ENCODE peak calls at places on chromosomes 7 and 10, in four cellular contexts. R, D, I and B are unnamed samples.

GRCh38 chr10:89664206-89664605 is 19.2 kb upstream of the PANK1 start:
- DNase-seq in R (no peak), D (no peak), I (no peak), B (no peak)

GRCh38 chr10:86815035-86815617 is 58.7 kb downstream of the BMPR1A start:
- DNase-seq in R (no peak), D (no peak), I (no peak), B (no peak)

GRCh38 chr10:62815373-62816111 is 624 bp downstream of the EGR2 start:
- DNase-seq in R (peak; percentile 50), D (peak; percentile 50), I (no peak), B (peak; percentile 16)

GRCh38 chr7:117737882-117738281 is 135.4 kb downstream of the CTTNBP2 start:
- DNase-seq in R (no peak), D (no peak), I (no peak), B (no peak)

GRCh38 chr7:50821457-50821977 is 38.8 kb upstream of the GRB10 start:
- DNase-seq in R (no peak), D (peak; percentile 29), I (no peak), B (peak; percentile 56)

GRCh38 chr10:102509387-102509786 is 5.6 kb downstream of the SUFU start:
- DNase-seq in R (no peak), D (no peak), I (no peak), B (no peak)

GRCh38 chr10:16458196-16458977 is 21.6 kb downstream of the PTER start:
- DNase-seq in R (no peak), D (no peak), I (no peak), B (no peak)

GRCh38 chr10:33005322-33006282 is 47.6 kb upstream of the ITGB1 start:
- DNase-seq in R (peak; percentile 90), D (peak; percentile 71), I (peak; percentile 89), B (peak; percentile 90)

GRCh38 chr7:103113164-103113563 is 35.7 kb downstream of the NAPEPLD start:
- DNase-seq in R (no peak), D (no peak), I (peak; percentile 60), B (no peak)

GRCh38 chr7:67392596-67393438 is 396.2 kb downstream of the TYW1 start:
- DNase-seq in R (peak; percentile 93), D (peak; percentile 25), I (no peak), B (no peak)

GRCh38 chr10:72344932-72345331 is 9.8 kb downstream of the DNAJB12 start:
- DNase-seq in R (no peak), D (no peak), I (no peak), B (no peak)

GRCh38 chr7:136998495-136998894 is 130.0 kb downstream of the CHRM2 start:
- DNase-seq in R (no peak), D (no peak), I (no peak), B (no peak)

GRCh38 chr10:112424658-112425057 is 22.1 kb downstream of the ZDHHC6 start:
- DNase-seq in R (no peak), D (peak; percentile 46), I (no peak), B (no peak)

GRCh38 chr7:32583791-32584190 is 88.5 kb downstream of the AVL9 start:
- DNase-seq in R (no peak), D (no peak), I (no peak), B (no peak)

GRCh38 chr7:91243591-91244368 is 20.5 kb upstream of the FZD1 start:
- DNase-seq in R (no peak), D (no peak), I (no peak), B (no peak)

GRCh38 chr7:33183504-33183903 is 54.1 kb downstream of the BBS9 start:
- DNase-seq in R (no peak), D (peak; percentile 3), I (no peak), B (no peak)

GRCh38 chr7:150432915-150433892 is 17.2 kb upstream of the GIMAP8 start:
- DNase-seq in R (no peak), D (no peak), I (no peak), B (no peak)

GRCh38 chr7:7795203-7795602 is 76.8 kb upstream of the RPA3 start:
- DNase-seq in R (no peak), D (no peak), I (no peak), B (no peak)

DNA sequence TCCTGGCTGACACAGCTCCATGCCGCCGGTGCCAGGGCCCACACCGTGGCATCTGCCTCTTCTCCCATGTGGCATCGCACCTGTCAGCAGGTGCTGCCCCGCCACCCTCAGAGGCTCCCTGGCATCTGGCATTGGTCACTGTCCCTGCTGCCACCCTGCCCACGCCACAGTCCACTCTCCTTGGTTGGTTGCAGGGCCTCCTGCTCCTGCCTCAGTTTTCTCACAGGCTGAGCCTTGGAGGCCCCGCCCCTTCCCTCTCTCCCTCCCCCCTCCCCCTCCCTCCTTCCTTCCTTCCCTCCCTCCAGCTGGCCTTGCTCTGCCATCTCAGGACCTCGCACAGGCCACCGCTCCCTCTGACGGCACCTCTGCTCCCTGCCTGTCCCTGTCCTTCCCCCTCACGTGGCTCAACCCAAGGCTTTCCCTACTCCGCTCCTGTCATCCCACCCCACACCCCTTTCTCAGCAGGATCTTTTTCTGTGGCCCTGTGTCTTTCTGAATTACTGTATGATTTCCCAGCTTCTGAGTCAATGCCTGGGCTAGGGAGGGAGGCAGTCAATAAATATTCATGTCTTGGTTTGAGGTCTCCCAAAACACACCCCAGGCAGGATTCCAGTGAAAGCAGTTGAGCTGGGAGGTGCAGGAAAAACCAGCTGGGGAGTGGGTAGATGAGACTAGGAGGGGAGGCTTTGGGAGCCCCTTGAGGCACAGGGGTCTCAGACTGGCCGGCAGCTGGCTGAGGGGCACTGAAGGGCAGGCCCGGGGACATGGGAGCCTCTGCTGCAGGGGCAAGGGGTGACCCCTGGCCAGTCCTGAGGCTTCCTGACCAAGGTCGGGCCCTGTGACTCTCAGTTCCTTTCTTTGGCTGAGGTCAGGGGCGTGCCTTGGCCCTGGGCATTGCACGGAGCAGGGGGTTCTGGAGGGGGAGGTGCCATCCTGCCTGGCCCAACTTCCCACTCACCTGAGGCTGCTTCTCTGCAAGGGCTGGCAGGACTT is 87.6 kb downstream of the INPP5A start:
- DNase-seq in R (no peak), D (peak; percentile 34), I (no peak), B (no peak)
- H2AFZ ChIP-seq in R (no peak overlapping the region), D (no peak overlapping the region), I (no peak overlapping the region), B (no peak overlapping the region)

GRCh38 chr10:103510791-103511757 is 17.6 kb downstream of the NEURL1 start:
- DNase-seq in R (no peak), D (no peak), I (no peak), B (no peak)

GRCh38 chr10:103512591-103513382 is 19.3 kb downstream of the NEURL1 start:
- DNase-seq in R (no peak), D (no peak), I (no peak), B (peak; percentile 84)

GRCh38 chr10:103513383-103514060 is 20.0 kb downstream of the NEURL1 start:
- DNase-seq in R (no peak), D (no peak), I (no peak), B (no peak)

GRCh38 chr10:103510046-103510685 is 16.7 kb downstream of the NEURL1 start:
- DNase-seq in R (no peak), D (no peak), I (no peak), B (no peak)

GRCh38 chr10:103512166-103512565 is 18.7 kb downstream of the NEURL1 start:
- DNase-seq in R (no peak), D (no peak), I (no peak), B (no peak)
- TF ChIP-seq EZH2phosphoT487 in R (no peak), D (no peak), I (no peak), B (no peak)

DNA sequence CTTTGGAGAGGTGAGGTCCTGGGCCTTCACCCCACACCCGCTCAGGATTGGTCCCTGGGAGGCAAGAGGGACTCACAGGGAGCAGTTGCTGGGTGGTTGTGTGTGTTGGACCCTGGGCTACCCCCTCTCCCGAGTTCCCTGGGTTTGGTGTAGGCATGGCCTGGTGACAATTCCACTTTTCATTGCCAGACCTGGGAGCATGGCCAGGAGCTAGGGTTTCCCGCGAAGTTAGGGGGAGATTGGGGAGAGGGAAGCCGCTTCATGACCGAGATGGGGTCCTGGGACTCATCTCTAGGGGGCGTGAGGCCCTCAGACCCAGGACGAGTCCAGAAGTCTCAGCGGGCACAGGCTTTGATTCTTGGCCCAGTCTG is 579 bp downstream of the PALD1 start:
- DNase-seq in R (peak; percentile 55), D (peak; percentile 41), I (no peak), B (no peak)
- TF ChIP-seq CTCF in R (peak; percentile 60), D (peak; percentile 52), I (no peak), B (no peak)

GRCh38 chr7:128030999-128031681 is at the start of gene LRRC4:
- DNase-seq in R (peak; percentile 81), D (peak; percentile 85), I (no peak), B (peak; percentile 74)
- H2AFZ ChIP-seq in R (no peak within 1 kb of the TSS), D (peak within 1 kb of the TSS; percentile 31), I (no peak within 1 kb of the TSS), B (no peak within 1 kb of the TSS)

GRCh38 chr10:47019546-47019945 is 108.3 kb downstream of the PTPN20 start:
- DNase-seq in R (no peak), D (no peak), I (no peak), B (no peak)

GRCh38 chr10:47015404-47015803 is 104.2 kb downstream of the PTPN20 start:
- DNase-seq in R (no peak), D (no peak), I (no peak), B (no peak)

GRCh38 chr10:47013469-47014169 is 102.4 kb downstream of the PTPN20 start:
- DNase-seq in R (peak; percentile 57), D (no peak), I (no peak), B (no peak)

GRCh38 chr10:47020491-47020890 is 109.3 kb downstream of the PTPN20 start:
- DNase-seq in R (no peak), D (no peak), I (no peak), B (no peak)

GRCh38 chr10:47016564-47016963 is 105.3 kb downstream of the PTPN20 start:
- DNase-seq in R (no peak), D (no peak), I (no peak), B (no peak)
- TF ChIP-seq EZH2phosphoT487 in R (no peak), D (no peak), I (no peak), B (no peak)

GRCh38 chr7:106029448-106029847 is 66.4 kb downstream of the CDHR3 start:
- DNase-seq in R (no peak), D (no peak), I (no peak), B (no peak)

GRCh38 chr7:106031271-106032029 is 68.4 kb downstream of the CDHR3 start:
- DNase-seq in R (peak; percentile 43), D (no peak), I (no peak), B (peak; percentile 26)

GRCh38 chr7:106032295-106032694 is 69.2 kb downstream of the CDHR3 start:
- DNase-seq in R (no peak), D (no peak), I (no peak), B (no peak)

GRCh38 chr7:106033735-106034134 is 70.7 kb downstream of the CDHR3 start:
- DNase-seq in R (no peak), D (no peak), I (no peak), B (no peak)

DNA sequence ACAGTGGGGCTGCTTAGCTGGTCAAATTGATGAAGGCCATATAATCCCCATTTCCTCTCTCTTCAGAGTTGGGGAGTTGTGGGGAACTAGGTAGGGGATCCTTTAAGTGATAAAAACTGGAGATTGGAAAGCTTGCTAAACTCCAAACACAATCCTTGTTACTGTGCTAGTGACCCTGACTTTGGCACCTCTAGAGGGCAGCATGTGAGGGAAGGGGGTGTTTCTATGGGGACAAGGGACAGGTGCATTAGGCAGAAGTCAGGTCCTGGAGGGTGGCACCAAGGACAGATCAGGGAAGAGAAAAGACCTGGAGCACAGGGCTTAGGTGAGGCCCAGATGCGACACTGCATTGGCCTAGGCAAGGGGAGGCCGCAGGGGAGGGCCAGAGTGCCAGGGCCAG is 66.9 kb downstream of the CDHR3 start:
- DNase-seq in R (peak; percentile 54), D (no peak), I (no peak), B (no peak)
- TF ChIP-seq CTCF in R (peak; percentile 73), D (no peak), I (peak; percentile 27), B (no peak)